ENCODE peak calls at places on chromosomes 3 and 15, in seven cellular contexts. One of them, this sample, is unnamed.

GRCh38 chr15:85423256-85423655 is 42.9 kb downstream of the AKAP13 start:
- DNase-seq in A549: no peak
- DNase-seq in Panc1: no peak
- DNase-seq in upper lobe of right lung: no peak
- DNase-seq in heart left ventricle: no peak
- DNase-seq in CD8-positive, alpha-beta T cell: no peak
- DNase-seq in tibial artery: no peak
- DNase-seq in this sample: no peak

GRCh38 chr3:191051037-191051436 is 148.0 kb upstream of the OSTN start:
- DNase-seq in A549: peak; percentile 7
- DNase-seq in Panc1: no peak
- DNase-seq in upper lobe of right lung: no peak
- DNase-seq in heart left ventricle: no peak
- DNase-seq in CD8-positive, alpha-beta T cell: no peak
- DNase-seq in tibial artery: no peak
- DNase-seq in this sample: no peak

GRCh38 chr3:194856296-194856695 is 170.6 kb downstream of the FAM43A start:
- DNase-seq in A549: no peak
- DNase-seq in Panc1: no peak
- DNase-seq in upper lobe of right lung: no peak
- DNase-seq in heart left ventricle: no peak
- DNase-seq in CD8-positive, alpha-beta T cell: no peak
- DNase-seq in tibial artery: no peak
- DNase-seq in this sample: peak; percentile 80

GRCh38 chr3:100209948-100210776 is 50.6 kb upstream of the TBC1D23 start:
- DNase-seq in A549: no peak
- DNase-seq in Panc1: no peak
- DNase-seq in upper lobe of right lung: no peak
- DNase-seq in heart left ventricle: no peak
- DNase-seq in CD8-positive, alpha-beta T cell: no peak
- DNase-seq in tibial artery: no peak
- DNase-seq in this sample: no peak

GRCh38 chr15:57505949-57506391 is 85.7 kb upstream of the MYZAP start:
- DNase-seq in A549: peak; percentile 39
- DNase-seq in Panc1: no peak
- DNase-seq in upper lobe of right lung: peak; percentile 77
- DNase-seq in heart left ventricle: peak; percentile 66
- DNase-seq in CD8-positive, alpha-beta T cell: no peak
- DNase-seq in tibial artery: peak; percentile 50
- DNase-seq in this sample: no peak

GRCh38 chr3:177106184-177106583 is 91.1 kb downstream of the TBL1XR1 start:
- DNase-seq in A549: no peak
- DNase-seq in Panc1: no peak
- DNase-seq in upper lobe of right lung: no peak
- DNase-seq in heart left ventricle: no peak
- DNase-seq in CD8-positive, alpha-beta T cell: no peak
- DNase-seq in tibial artery: no peak
- DNase-seq in this sample: no peak

GRCh38 chr3:13708871-13709595 is 160.1 kb downstream of the FBLN2 start:
- DNase-seq in A549: no peak
- DNase-seq in Panc1: no peak
- DNase-seq in upper lobe of right lung: peak; percentile 20
- DNase-seq in heart left ventricle: no peak
- DNase-seq in CD8-positive, alpha-beta T cell: peak; percentile 6
- DNase-seq in tibial artery: no peak
- DNase-seq in this sample: no peak

GRCh38 chr3:150545419-150546225 is 674 bp downstream of the SERP1 start:
- DNase-seq in A549: peak; percentile 19
- DNase-seq in Panc1: no peak
- DNase-seq in upper lobe of right lung: no peak
- DNase-seq in heart left ventricle: peak; percentile 81
- DNase-seq in CD8-positive, alpha-beta T cell: peak; percentile 57
- DNase-seq in tibial artery: no peak
- DNase-seq in this sample: peak; percentile 11

GRCh38 chr3:46561511-46561910 is 4.6 kb downstream of the LRRC2 start:
- DNase-seq in A549: no peak
- DNase-seq in Panc1: no peak
- DNase-seq in upper lobe of right lung: no peak
- DNase-seq in heart left ventricle: no peak
- DNase-seq in CD8-positive, alpha-beta T cell: no peak
- DNase-seq in tibial artery: no peak
- DNase-seq in this sample: peak; percentile 51

DNA sequence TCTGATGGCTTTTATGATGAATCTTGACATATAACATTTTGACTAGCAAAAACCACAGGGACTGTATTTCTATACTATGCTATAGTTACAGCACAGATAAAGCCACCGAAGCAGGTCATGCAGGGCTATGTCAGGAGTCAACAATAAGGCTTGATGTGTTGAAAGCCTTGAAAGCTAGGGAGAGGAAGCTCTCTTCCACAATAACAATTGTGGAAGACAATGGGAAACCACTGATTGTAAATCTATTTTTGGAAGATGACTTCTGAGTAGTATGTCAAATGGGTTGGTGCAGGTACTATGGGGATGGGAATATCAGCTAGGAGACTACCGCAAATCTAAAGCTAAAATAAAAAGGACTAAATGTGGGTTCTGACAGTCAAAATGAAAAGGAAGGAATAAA is 4.0 kb upstream of the AQR start:
- DNase-seq in A549: no peak
- DNase-seq in Panc1: no peak
- DNase-seq in upper lobe of right lung: no peak
- DNase-seq in heart left ventricle: no peak
- DNase-seq in CD8-positive, alpha-beta T cell: no peak
- DNase-seq in tibial artery: no peak
- DNase-seq in this sample: no peak
- TF ChIP-seq CTCF in A549: no peak
- TF ChIP-seq CTCF in Panc1: no peak
- TF ChIP-seq CTCF in upper lobe of right lung: no peak
- TF ChIP-seq CTCF in heart left ventricle: no peak
- TF ChIP-seq CTCF in CD8-positive, alpha-beta T cell: no peak
- TF ChIP-seq CTCF in tibial artery: no peak
- TF ChIP-seq CTCF in this sample: no peak

GRCh38 chr15:74428970-74429783 is 4.6 kb downstream of the SEMA7A start:
- DNase-seq in A549: no peak
- DNase-seq in Panc1: no peak
- DNase-seq in upper lobe of right lung: no peak
- DNase-seq in heart left ventricle: no peak
- DNase-seq in CD8-positive, alpha-beta T cell: no peak
- DNase-seq in tibial artery: no peak
- DNase-seq in this sample: no peak
- H3K4me3 ChIP-seq in A549: no peak overlapping the region
- H3K4me3 ChIP-seq in Panc1: no peak overlapping the region
- H3K4me3 ChIP-seq in upper lobe of right lung: no peak overlapping the region
- H3K4me3 ChIP-seq in heart left ventricle: no peak overlapping the region
- H3K4me3 ChIP-seq in CD8-positive, alpha-beta T cell: no peak overlapping the region
- H3K4me3 ChIP-seq in tibial artery: no peak overlapping the region
- H3K4me3 ChIP-seq in this sample: no peak overlapping the region

DNA sequence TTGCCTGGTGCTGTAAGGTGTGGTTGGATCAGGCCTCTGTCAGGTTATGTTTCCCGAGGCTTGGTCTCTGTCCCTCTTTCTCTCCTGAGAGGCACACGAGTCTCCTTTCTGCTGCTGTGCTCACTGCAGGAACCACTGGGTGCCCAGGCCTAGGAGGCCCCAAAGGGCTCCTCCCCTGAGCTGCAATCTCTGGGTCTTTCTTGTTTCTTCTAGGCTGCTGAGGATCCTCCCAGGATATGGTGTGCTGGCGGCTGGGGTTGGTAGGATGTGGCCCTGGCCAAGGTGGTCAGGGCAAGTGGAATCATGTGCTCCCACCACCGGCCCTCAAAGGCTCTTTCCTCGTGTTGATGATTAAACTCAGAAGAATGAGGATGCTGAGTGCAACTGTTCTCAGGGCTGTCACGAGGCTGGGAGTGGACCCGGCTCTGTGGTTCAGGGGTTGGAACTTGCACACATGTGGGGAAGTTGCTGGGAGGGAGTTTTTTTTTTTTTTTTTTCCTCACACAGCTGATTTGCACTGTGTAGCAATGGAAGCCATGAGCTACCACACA is 43.6 kb upstream of the CTSH start:
- DNase-seq in A549: peak; percentile 91
- DNase-seq in Panc1: peak; percentile 73
- DNase-seq in upper lobe of right lung: peak; percentile 93
- DNase-seq in heart left ventricle: peak; percentile 78
- DNase-seq in CD8-positive, alpha-beta T cell: no peak
- DNase-seq in tibial artery: peak; percentile 95
- DNase-seq in this sample: peak; percentile 62
- H3K27ac ChIP-seq in A549: peak overlapping the region; percentile 90
- H3K27ac ChIP-seq in Panc1: peak overlapping the region; percentile 41
- H3K27ac ChIP-seq in upper lobe of right lung: peak overlapping the region; percentile 70
- H3K27ac ChIP-seq in heart left ventricle: peak overlapping the region; percentile 31
- H3K27ac ChIP-seq in CD8-positive, alpha-beta T cell: no peak overlapping the region
- H3K27ac ChIP-seq in tibial artery: peak overlapping the region; percentile 65
- H3K27ac ChIP-seq in this sample: no peak overlapping the region

DNA sequence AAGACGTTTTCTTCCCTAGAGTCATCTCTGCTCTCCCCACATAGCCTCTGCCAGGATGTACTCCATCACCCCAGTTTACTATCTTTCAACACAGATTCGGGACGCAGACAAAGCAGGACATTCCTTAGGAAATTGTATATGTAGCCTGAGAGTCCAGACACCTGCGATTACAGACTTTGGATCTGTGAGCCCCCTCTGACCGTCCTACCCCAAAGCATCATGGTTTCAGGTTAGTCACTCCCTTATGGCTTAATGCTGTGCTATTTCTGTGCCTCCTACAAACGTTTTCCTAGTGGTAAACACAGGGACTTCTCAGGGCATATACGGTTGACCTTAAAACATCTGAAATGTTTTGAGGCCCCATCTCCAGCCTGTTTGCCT is 234.0 kb upstream of the BHLHE40 start:
- DNase-seq in A549: peak; percentile 36
- DNase-seq in Panc1: no peak
- DNase-seq in upper lobe of right lung: no peak
- DNase-seq in heart left ventricle: no peak
- DNase-seq in CD8-positive, alpha-beta T cell: no peak
- DNase-seq in tibial artery: no peak
- DNase-seq in this sample: no peak
- TF ChIP-seq CTCF in A549: no peak
- TF ChIP-seq CTCF in Panc1: no peak
- TF ChIP-seq CTCF in upper lobe of right lung: no peak
- TF ChIP-seq CTCF in heart left ventricle: no peak
- TF ChIP-seq CTCF in CD8-positive, alpha-beta T cell: no peak
- TF ChIP-seq CTCF in tibial artery: no peak
- TF ChIP-seq CTCF in this sample: no peak

DNA sequence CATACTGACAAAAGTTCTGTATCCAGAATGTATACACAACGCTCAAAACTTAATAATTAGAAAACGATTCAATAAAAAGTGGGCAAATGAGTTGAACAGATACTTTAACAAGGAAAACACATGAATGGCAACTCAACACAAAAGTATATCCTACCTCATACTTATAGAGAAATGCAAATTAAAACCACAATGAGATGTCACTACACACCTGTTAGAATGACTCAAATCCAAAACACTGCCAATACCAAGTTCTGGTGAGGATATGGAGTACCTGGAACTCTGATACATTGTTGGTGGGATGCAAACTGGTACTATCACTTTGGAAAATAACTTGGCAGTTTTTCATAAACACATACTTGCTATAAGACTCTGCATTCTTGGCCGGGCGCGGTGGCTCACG is 42.1 kb downstream of the PRTG start:
- DNase-seq in A549: no peak
- DNase-seq in Panc1: no peak
- DNase-seq in upper lobe of right lung: no peak
- DNase-seq in heart left ventricle: no peak
- DNase-seq in CD8-positive, alpha-beta T cell: no peak
- DNase-seq in tibial artery: no peak
- DNase-seq in this sample: no peak
- H3K4me3 ChIP-seq in A549: no peak overlapping the region
- H3K4me3 ChIP-seq in Panc1: no peak overlapping the region
- H3K4me3 ChIP-seq in upper lobe of right lung: no peak overlapping the region
- H3K4me3 ChIP-seq in heart left ventricle: no peak overlapping the region
- H3K4me3 ChIP-seq in CD8-positive, alpha-beta T cell: no peak overlapping the region
- H3K4me3 ChIP-seq in tibial artery: no peak overlapping the region
- H3K4me3 ChIP-seq in this sample: no peak overlapping the region

GRCh38 chr15:36161781-36162212 is 417.6 kb upstream of the CDIN1 start:
- DNase-seq in A549: peak; percentile 66
- DNase-seq in Panc1: no peak
- DNase-seq in upper lobe of right lung: no peak
- DNase-seq in heart left ventricle: peak; percentile 8
- DNase-seq in CD8-positive, alpha-beta T cell: no peak
- DNase-seq in tibial artery: peak; percentile 42
- DNase-seq in this sample: peak; percentile 17
- H3K27ac ChIP-seq in A549: no peak overlapping the region
- H3K27ac ChIP-seq in Panc1: no peak overlapping the region
- H3K27ac ChIP-seq in upper lobe of right lung: no peak overlapping the region
- H3K27ac ChIP-seq in heart left ventricle: no peak overlapping the region
- H3K27ac ChIP-seq in CD8-positive, alpha-beta T cell: no peak overlapping the region
- H3K27ac ChIP-seq in tibial artery: no peak overlapping the region
- H3K27ac ChIP-seq in this sample: no peak overlapping the region

GRCh38 chr3:104566054-104566453 is 800.7 kb upstream of the ALCAM start:
- DNase-seq in A549: no peak
- DNase-seq in Panc1: no peak
- DNase-seq in upper lobe of right lung: no peak
- DNase-seq in heart left ventricle: no peak
- DNase-seq in CD8-positive, alpha-beta T cell: no peak
- DNase-seq in tibial artery: no peak
- DNase-seq in this sample: no peak

GRCh38 chr3:104561324-104561723 is 805.4 kb upstream of the ALCAM start:
- DNase-seq in A549: no peak
- DNase-seq in Panc1: no peak
- DNase-seq in upper lobe of right lung: no peak
- DNase-seq in heart left ventricle: no peak
- DNase-seq in CD8-positive, alpha-beta T cell: no peak
- DNase-seq in tibial artery: no peak
- DNase-seq in this sample: no peak

DNA sequence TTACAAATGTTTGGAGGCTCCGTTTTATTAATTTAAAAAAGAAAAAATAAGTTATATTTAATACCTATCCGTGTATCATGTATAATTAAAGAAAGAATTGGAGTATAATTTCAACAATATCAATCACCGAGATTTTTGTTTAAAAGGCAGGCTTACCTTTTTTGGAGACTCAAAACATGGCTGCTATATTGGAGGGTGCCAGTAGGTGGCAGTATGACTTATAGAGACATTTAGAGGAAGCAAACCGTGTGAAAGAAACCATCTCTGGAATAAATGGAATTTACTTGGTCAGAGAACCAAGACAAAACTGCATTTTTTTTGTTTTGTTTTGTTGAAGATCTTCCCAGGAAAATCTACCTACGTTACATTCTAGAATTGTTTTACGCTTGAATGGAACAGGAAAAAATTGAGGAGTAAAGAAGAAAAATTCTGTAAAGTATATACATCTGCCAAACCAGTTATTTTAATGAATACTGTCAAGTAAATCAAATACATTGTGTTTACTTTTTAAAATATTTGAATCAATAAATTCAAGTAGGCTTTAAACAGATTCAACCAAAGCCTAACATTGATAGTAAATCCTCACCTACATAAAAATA is 802.6 kb upstream of the ALCAM start:
- DNase-seq in A549: peak; percentile 60
- DNase-seq in Panc1: peak; percentile 5
- DNase-seq in upper lobe of right lung: no peak
- DNase-seq in heart left ventricle: no peak
- DNase-seq in CD8-positive, alpha-beta T cell: peak; percentile 62
- DNase-seq in tibial artery: peak; percentile 69
- DNase-seq in this sample: no peak
- TF ChIP-seq CTCF in A549: peak; percentile 39
- TF ChIP-seq CTCF in Panc1: peak; percentile 63
- TF ChIP-seq CTCF in upper lobe of right lung: peak; percentile 81
- TF ChIP-seq CTCF in heart left ventricle: peak; percentile 68
- TF ChIP-seq CTCF in CD8-positive, alpha-beta T cell: peak; percentile 91
- TF ChIP-seq CTCF in tibial artery: peak; percentile 47
- TF ChIP-seq CTCF in this sample: no peak